ENCODE peak calls at places on chromosomes 4 and X, in eight cellular contexts. One of them, this sample, is unnamed.

GRCh38 chr4:80361329-80361900 is 25.9 kb downstream of the CFAP299 start:
- DNase-seq in AG09319: no peak
- DNase-seq in globus pallidus: peak
- DNase-seq in naive thymus-derived CD8-positive, alpha-beta T cell: peak
- DNase-seq in BJ: no peak
- DNase-seq in H9: no peak
- DNase-seq in bronchial epithelial cell: peak
- DNase-seq in fibroblast of lung: peak
- DNase-seq in this sample: peak

GRCh38 chrX:33252306-33252825 is 41.0 kb upstream of the DMD start:
- DNase-seq in bronchial epithelial cell: no peak
- DNase-seq in globus pallidus: no peak
- DNase-seq in H9: no peak
- DNase-seq in naive thymus-derived CD8-positive, alpha-beta T cell: no peak
- DNase-seq in AG09319: no peak
- DNase-seq in BJ: no peak
- DNase-seq in fibroblast of lung: peak
- DNase-seq in this sample: no peak

GRCh38 chr4:159425749-159426376 is 323.0 kb downstream of the RAPGEF2 start:
- DNase-seq in H9: no peak
- DNase-seq in AG09319: no peak
- DNase-seq in globus pallidus: no peak
- DNase-seq in bronchial epithelial cell: no peak
- DNase-seq in fibroblast of lung: no peak
- DNase-seq in naive thymus-derived CD8-positive, alpha-beta T cell: no peak
- DNase-seq in BJ: no peak
- DNase-seq in this sample: no peak

GRCh38 chr4:109908741-109909140 is 3.9 kb upstream of the EGF start:
- DNase-seq in AG09319: no peak
- DNase-seq in BJ: no peak
- DNase-seq in fibroblast of lung: peak
- DNase-seq in bronchial epithelial cell: no peak
- DNase-seq in H9: no peak
- DNase-seq in globus pallidus: no peak
- DNase-seq in naive thymus-derived CD8-positive, alpha-beta T cell: no peak
- DNase-seq in this sample: no peak

GRCh38 chr4:7266525-7267292 is 74.4 kb downstream of the SORCS2 start:
- DNase-seq in AG09319: peak
- DNase-seq in BJ: peak
- DNase-seq in naive thymus-derived CD8-positive, alpha-beta T cell: no peak
- DNase-seq in H9: peak
- DNase-seq in globus pallidus: no peak
- DNase-seq in bronchial epithelial cell: peak
- DNase-seq in fibroblast of lung: peak
- DNase-seq in this sample: no peak

GRCh38 chrX:131677655-131678628 is 134.1 kb downstream of the OR13H1 start:
- DNase-seq in globus pallidus: peak
- DNase-seq in BJ: no peak
- DNase-seq in fibroblast of lung: peak
- DNase-seq in bronchial epithelial cell: peak
- DNase-seq in naive thymus-derived CD8-positive, alpha-beta T cell: peak
- DNase-seq in H9: peak
- DNase-seq in AG09319: no peak
- DNase-seq in this sample: no peak

GRCh38 chr4:6783111-6783981 is 819 bp downstream of the KIAA0232 start:
- DNase-seq in AG09319: peak
- DNase-seq in fibroblast of lung: peak
- DNase-seq in naive thymus-derived CD8-positive, alpha-beta T cell: peak
- DNase-seq in globus pallidus: peak
- DNase-seq in H9: peak
- DNase-seq in BJ: peak
- DNase-seq in bronchial epithelial cell: peak
- DNase-seq in this sample: peak

GRCh38 chr4:96146686-96147085 is 306.8 kb downstream of the PDHA2 start:
- DNase-seq in BJ: no peak
- DNase-seq in bronchial epithelial cell: no peak
- DNase-seq in fibroblast of lung: peak
- DNase-seq in naive thymus-derived CD8-positive, alpha-beta T cell: no peak
- DNase-seq in globus pallidus: no peak
- DNase-seq in AG09319: no peak
- DNase-seq in H9: no peak
- DNase-seq in this sample: no peak

GRCh38 chrX:52574416-52575275 is 57.8 kb upstream of the XAGE1B start:
- DNase-seq in globus pallidus: peak
- DNase-seq in bronchial epithelial cell: peak
- DNase-seq in H9: no peak
- DNase-seq in AG09319: peak
- DNase-seq in BJ: no peak
- DNase-seq in naive thymus-derived CD8-positive, alpha-beta T cell: peak
- DNase-seq in fibroblast of lung: peak
- DNase-seq in this sample: no peak

GRCh38 chr4:119715490-119716445 is 87.2 kb upstream of the PDE5A start:
- DNase-seq in naive thymus-derived CD8-positive, alpha-beta T cell: no peak
- DNase-seq in globus pallidus: no peak
- DNase-seq in fibroblast of lung: no peak
- DNase-seq in H9: no peak
- DNase-seq in BJ: no peak
- DNase-seq in AG09319: no peak
- DNase-seq in bronchial epithelial cell: no peak
- DNase-seq in this sample: no peak

GRCh38 chr4:139014391-139015268 is 951 bp upstream of the NOCT start:
- DNase-seq in globus pallidus: no peak
- DNase-seq in AG09319: peak
- DNase-seq in bronchial epithelial cell: peak
- DNase-seq in naive thymus-derived CD8-positive, alpha-beta T cell: no peak
- DNase-seq in BJ: peak
- DNase-seq in fibroblast of lung: peak
- DNase-seq in H9: no peak
- DNase-seq in this sample: no peak

GRCh38 chr4:156223985-156224384 is 270.3 kb upstream of the CTSO start:
- DNase-seq in H9: no peak
- DNase-seq in AG09319: no peak
- DNase-seq in bronchial epithelial cell: peak
- DNase-seq in BJ: no peak
- DNase-seq in naive thymus-derived CD8-positive, alpha-beta T cell: no peak
- DNase-seq in fibroblast of lung: no peak
- DNase-seq in globus pallidus: no peak
- DNase-seq in this sample: no peak

GRCh38 chrX:69503228-69503834 is 795 bp upstream of the NALF2 start:
- DNase-seq in globus pallidus: peak
- DNase-seq in bronchial epithelial cell: no peak
- DNase-seq in naive thymus-derived CD8-positive, alpha-beta T cell: no peak
- DNase-seq in fibroblast of lung: peak
- DNase-seq in H9: no peak
- DNase-seq in AG09319: no peak
- DNase-seq in BJ: no peak
- DNase-seq in this sample: no peak

GRCh38 chrX:40733691-40734090 is 1.7 kb downstream of the MED14 start:
- DNase-seq in AG09319: no peak
- DNase-seq in fibroblast of lung: no peak
- DNase-seq in naive thymus-derived CD8-positive, alpha-beta T cell: no peak
- DNase-seq in globus pallidus: no peak
- DNase-seq in H9: no peak
- DNase-seq in BJ: no peak
- DNase-seq in bronchial epithelial cell: no peak
- DNase-seq in this sample: no peak

GRCh38 chr4:182276214-182277109 is 33.3 kb downstream of the TENM3 start:
- DNase-seq in BJ: no peak
- DNase-seq in H9: no peak
- DNase-seq in globus pallidus: no peak
- DNase-seq in AG09319: no peak
- DNase-seq in fibroblast of lung: no peak
- DNase-seq in naive thymus-derived CD8-positive, alpha-beta T cell: no peak
- DNase-seq in bronchial epithelial cell: no peak
- DNase-seq in this sample: no peak

This sample was measured in stimulated activated naive CD4-positive, alpha-beta T cell.